ENCODE peak calls at places on chromosomes 3 and 15, in ten cellular contexts. One of them, this sample, is unnamed.

GRCh38 chr3:46334911-46335478 is 18.9 kb upstream of the CCR2 start:
- DNase-seq in hippocampal formation: no peak
- DNase-seq in stimulated activated CD8-positive, alpha-beta memory T cell treated with anti-CD3 and anti-CD28 coated beads, Interleukin-15, amount 100 ng/mL, for 1 hour: no peak
- DNase-seq in GM06990: no peak
- DNase-seq in stimulated activated CD4-positive, alpha-beta T cell treated with anti-CD3 and anti-CD28 coated beads, Interleukin-2, amount 100 ng/mL, for 48 hours: no peak
- DNase-seq in Daoy: no peak
- DNase-seq in ecto neural progenitor cell: no peak
- DNase-seq in neural progenitor cell: no peak
- DNase-seq in substantia nigra: no peak
- DNase-seq in epithelial cell of esophagus: peak
- DNase-seq in this sample: no peak

GRCh38 chr15:74343797-74344127 is 23.7 kb downstream of the CYP11A1 start:
- DNase-seq in hippocampal formation: no peak
- DNase-seq in stimulated activated CD4-positive, alpha-beta T cell treated with anti-CD3 and anti-CD28 coated beads, Interleukin-2, amount 100 ng/mL, for 48 hours: no peak
- DNase-seq in substantia nigra: no peak
- DNase-seq in GM06990: no peak
- DNase-seq in Daoy: no peak
- DNase-seq in epithelial cell of esophagus: no peak
- DNase-seq in neural progenitor cell: no peak
- DNase-seq in stimulated activated CD8-positive, alpha-beta memory T cell treated with anti-CD3 and anti-CD28 coated beads, Interleukin-15, amount 100 ng/mL, for 1 hour: no peak
- DNase-seq in ecto neural progenitor cell: no peak
- DNase-seq in this sample: no peak

GRCh38 chr15:70313099-70314017 is 215.6 kb upstream of the TLE3 start:
- DNase-seq in stimulated activated CD4-positive, alpha-beta T cell treated with anti-CD3 and anti-CD28 coated beads, Interleukin-2, amount 100 ng/mL, for 48 hours: no peak
- DNase-seq in stimulated activated CD8-positive, alpha-beta memory T cell treated with anti-CD3 and anti-CD28 coated beads, Interleukin-15, amount 100 ng/mL, for 1 hour: no peak
- DNase-seq in hippocampal formation: no peak
- DNase-seq in neural progenitor cell: no peak
- DNase-seq in GM06990: no peak
- DNase-seq in substantia nigra: no peak
- DNase-seq in epithelial cell of esophagus: no peak
- DNase-seq in ecto neural progenitor cell: peak
- DNase-seq in Daoy: no peak
- DNase-seq in this sample: no peak

GRCh38 chr15:57422113-57422754 is 45.9 kb downstream of the CGNL1 start:
- DNase-seq in ecto neural progenitor cell: no peak
- DNase-seq in neural progenitor cell: no peak
- DNase-seq in Daoy: no peak
- DNase-seq in stimulated activated CD4-positive, alpha-beta T cell treated with anti-CD3 and anti-CD28 coated beads, Interleukin-2, amount 100 ng/mL, for 48 hours: no peak
- DNase-seq in substantia nigra: no peak
- DNase-seq in hippocampal formation: no peak
- DNase-seq in GM06990: no peak
- DNase-seq in epithelial cell of esophagus: no peak
- DNase-seq in stimulated activated CD8-positive, alpha-beta memory T cell treated with anti-CD3 and anti-CD28 coated beads, Interleukin-15, amount 100 ng/mL, for 1 hour: no peak
- DNase-seq in this sample: no peak

GRCh38 chr15:70293606-70294470 is 196.1 kb upstream of the TLE3 start:
- DNase-seq in epithelial cell of esophagus: no peak
- DNase-seq in Daoy: no peak
- DNase-seq in neural progenitor cell: no peak
- DNase-seq in hippocampal formation: no peak
- DNase-seq in GM06990: no peak
- DNase-seq in stimulated activated CD8-positive, alpha-beta memory T cell treated with anti-CD3 and anti-CD28 coated beads, Interleukin-15, amount 100 ng/mL, for 1 hour: no peak
- DNase-seq in substantia nigra: no peak
- DNase-seq in stimulated activated CD4-positive, alpha-beta T cell treated with anti-CD3 and anti-CD28 coated beads, Interleukin-2, amount 100 ng/mL, for 48 hours: no peak
- DNase-seq in ecto neural progenitor cell: no peak
- DNase-seq in this sample: no peak

GRCh38 chr15:40968290-40969085 is 15.2 kb downstream of the CHAC1 start:
- DNase-seq in substantia nigra: no peak
- DNase-seq in neural progenitor cell: peak
- DNase-seq in epithelial cell of esophagus: no peak
- DNase-seq in stimulated activated CD8-positive, alpha-beta memory T cell treated with anti-CD3 and anti-CD28 coated beads, Interleukin-15, amount 100 ng/mL, for 1 hour: no peak
- DNase-seq in ecto neural progenitor cell: no peak
- DNase-seq in stimulated activated CD4-positive, alpha-beta T cell treated with anti-CD3 and anti-CD28 coated beads, Interleukin-2, amount 100 ng/mL, for 48 hours: no peak
- DNase-seq in Daoy: no peak
- DNase-seq in GM06990: no peak
- DNase-seq in hippocampal formation: no peak
- DNase-seq in this sample: no peak

GRCh38 chr3:42195879-42196330 is 70.1 kb downstream of the CCK start:
- DNase-seq in substantia nigra: no peak
- DNase-seq in stimulated activated CD4-positive, alpha-beta T cell treated with anti-CD3 and anti-CD28 coated beads, Interleukin-2, amount 100 ng/mL, for 48 hours: no peak
- DNase-seq in neural progenitor cell: no peak
- DNase-seq in epithelial cell of esophagus: no peak
- DNase-seq in GM06990: peak
- DNase-seq in stimulated activated CD8-positive, alpha-beta memory T cell treated with anti-CD3 and anti-CD28 coated beads, Interleukin-15, amount 100 ng/mL, for 1 hour: no peak
- DNase-seq in Daoy: no peak
- DNase-seq in hippocampal formation: no peak
- DNase-seq in ecto neural progenitor cell: no peak
- DNase-seq in this sample: no peak

GRCh38 chr15:40192942-40193341 is 32.1 kb downstream of the BUB1B start:
- DNase-seq in epithelial cell of esophagus: peak
- DNase-seq in neural progenitor cell: no peak
- DNase-seq in ecto neural progenitor cell: no peak
- DNase-seq in stimulated activated CD8-positive, alpha-beta memory T cell treated with anti-CD3 and anti-CD28 coated beads, Interleukin-15, amount 100 ng/mL, for 1 hour: no peak
- DNase-seq in hippocampal formation: no peak
- DNase-seq in stimulated activated CD4-positive, alpha-beta T cell treated with anti-CD3 and anti-CD28 coated beads, Interleukin-2, amount 100 ng/mL, for 48 hours: no peak
- DNase-seq in substantia nigra: no peak
- DNase-seq in GM06990: no peak
- DNase-seq in Daoy: no peak
- DNase-seq in this sample: no peak

GRCh38 chr3:138256022-138256421 is 68.9 kb downstream of the ARMC8 start:
- DNase-seq in substantia nigra: no peak
- DNase-seq in stimulated activated CD4-positive, alpha-beta T cell treated with anti-CD3 and anti-CD28 coated beads, Interleukin-2, amount 100 ng/mL, for 48 hours: no peak
- DNase-seq in stimulated activated CD8-positive, alpha-beta memory T cell treated with anti-CD3 and anti-CD28 coated beads, Interleukin-15, amount 100 ng/mL, for 1 hour: no peak
- DNase-seq in ecto neural progenitor cell: no peak
- DNase-seq in GM06990: no peak
- DNase-seq in hippocampal formation: no peak
- DNase-seq in Daoy: peak
- DNase-seq in neural progenitor cell: no peak
- DNase-seq in epithelial cell of esophagus: no peak
- DNase-seq in this sample: no peak

This sample was measured in midbrain.